ENCODE peak calls at places on chromosomes 6 and 20, in six cellular contexts. One of them, this sample, is unnamed.

GRCh38 chr20:46222521-46223007 is 85.7 kb downstream of the CDH22 start:
- DNase-seq in H1: peak
- DNase-seq in IMR-90: no peak
- DNase-seq in neuronal stem cell: no peak
- DNase-seq in mesenchymal stem cell: no peak
- DNase-seq in H9: peak
- DNase-seq in this sample: no peak

GRCh38 chr6:121064345-121064744 is 269.9 kb downstream of the TBC1D32 start:
- DNase-seq in mesenchymal stem cell: no peak
- DNase-seq in H1: no peak
- DNase-seq in neuronal stem cell: no peak
- DNase-seq in IMR-90: no peak
- DNase-seq in H9: no peak
- DNase-seq in this sample: no peak

GRCh38 chr6:98532004-98532403 is 302.4 kb upstream of the POU3F2 start:
- DNase-seq in H1: no peak
- DNase-seq in neuronal stem cell: no peak
- DNase-seq in H9: no peak
- DNase-seq in mesenchymal stem cell: no peak
- DNase-seq in IMR-90: no peak
- DNase-seq in this sample: no peak

GRCh38 chr20:3741846-3742458 is 9.5 kb downstream of the HSPA12B start:
- DNase-seq in neuronal stem cell: no peak
- DNase-seq in H9: no peak
- DNase-seq in mesenchymal stem cell: no peak
- DNase-seq in IMR-90: no peak
- DNase-seq in H1: no peak
- DNase-seq in this sample: no peak

GRCh38 chr20:19775353-19776201 is 17.5 kb downstream of the RIN2 start:
- DNase-seq in IMR-90: no peak
- DNase-seq in neuronal stem cell: no peak
- DNase-seq in H1: no peak
- DNase-seq in H9: no peak
- DNase-seq in mesenchymal stem cell: no peak
- DNase-seq in this sample: peak

GRCh38 chr6:31103136-31103535 is 9.2 kb downstream of the C6orf15 start:
- DNase-seq in mesenchymal stem cell: no peak
- DNase-seq in H1: no peak
- DNase-seq in IMR-90: no peak
- DNase-seq in H9: no peak
- DNase-seq in neuronal stem cell: no peak
- DNase-seq in this sample: no peak

GRCh38 chr20:8447262-8448120 is 315.4 kb downstream of the PLCB1 start:
- DNase-seq in IMR-90: no peak
- DNase-seq in H1: no peak
- DNase-seq in H9: no peak
- DNase-seq in mesenchymal stem cell: no peak
- DNase-seq in neuronal stem cell: no peak
- DNase-seq in this sample: peak

GRCh38 chr6:45746046-45746445 is 269.6 kb downstream of the CLIC5 start:
- DNase-seq in H9: no peak
- DNase-seq in mesenchymal stem cell: no peak
- DNase-seq in H1: no peak
- DNase-seq in neuronal stem cell: no peak
- DNase-seq in IMR-90: peak
- DNase-seq in this sample: no peak

GRCh38 chr6:134373282-134373922 is 55.5 kb upstream of the SGK1 start:
- DNase-seq in IMR-90: peak
- DNase-seq in mesenchymal stem cell: peak
- DNase-seq in neuronal stem cell: no peak
- DNase-seq in H9: no peak
- DNase-seq in H1: no peak
- DNase-seq in this sample: peak

GRCh38 chr20:49937023-49937929 is 1.1 kb downstream of the RNF114 start:
- DNase-seq in IMR-90: no peak
- DNase-seq in H1: no peak
- DNase-seq in neuronal stem cell: no peak
- DNase-seq in mesenchymal stem cell: no peak
- DNase-seq in H9: no peak
- DNase-seq in this sample: no peak

GRCh38 chr6:17835784-17836183 is 129.1 kb upstream of the NUP153 start:
- DNase-seq in mesenchymal stem cell: no peak
- DNase-seq in H9: no peak
- DNase-seq in neuronal stem cell: no peak
- DNase-seq in IMR-90: no peak
- DNase-seq in H1: no peak
- DNase-seq in this sample: no peak

GRCh38 chr20:58014628-58015315 is 213.7 kb downstream of the ANKRD60 start:
- DNase-seq in IMR-90: no peak
- DNase-seq in neuronal stem cell: no peak
- DNase-seq in mesenchymal stem cell: no peak
- DNase-seq in H9: peak
- DNase-seq in H1: no peak
- DNase-seq in this sample: no peak

GRCh38 chr6:116579143-116579542 is 7.8 kb downstream of the RWDD1 start:
- DNase-seq in IMR-90: peak
- DNase-seq in H9: no peak
- DNase-seq in neuronal stem cell: no peak
- DNase-seq in H1: no peak
- DNase-seq in mesenchymal stem cell: peak
- DNase-seq in this sample: no peak
- H4K91ac ChIP-seq in IMR-90: no peak
- H4K91ac ChIP-seq in H9: no peak
- H4K91ac ChIP-seq in neuronal stem cell: no peak
- H4K91ac ChIP-seq in H1: no peak
- H4K91ac ChIP-seq in mesenchymal stem cell: no peak
- H4K91ac ChIP-seq in this sample: no peak

GRCh38 chr20:10433014-10433622 is 904 bp downstream of the MKKS start:
- DNase-seq in mesenchymal stem cell: peak
- DNase-seq in neuronal stem cell: no peak
- DNase-seq in IMR-90: peak
- DNase-seq in H9: no peak
- DNase-seq in H1: no peak
- DNase-seq in this sample: no peak
- H3K23ac ChIP-seq in mesenchymal stem cell: peak
- H3K23ac ChIP-seq in neuronal stem cell: peak
- H3K23ac ChIP-seq in IMR-90: peak
- H3K23ac ChIP-seq in H9: no peak
- H3K23ac ChIP-seq in H1: no peak
- H3K23ac ChIP-seq in this sample: no peak

GRCh38 chr20:44888226-44889103 is 3.0 kb downstream of the YWHAB start:
- DNase-seq in H9: no peak
- DNase-seq in IMR-90: no peak
- DNase-seq in neuronal stem cell: no peak
- DNase-seq in mesenchymal stem cell: peak
- DNase-seq in H1: no peak
- DNase-seq in this sample: no peak
- H3K4me2 ChIP-seq in H9: no peak
- H3K4me2 ChIP-seq in IMR-90: peak
- H3K4me2 ChIP-seq in neuronal stem cell: no peak
- H3K4me2 ChIP-seq in mesenchymal stem cell: no peak
- H3K4me2 ChIP-seq in H1: peak
- H3K4me2 ChIP-seq in this sample: no peak

DNA sequence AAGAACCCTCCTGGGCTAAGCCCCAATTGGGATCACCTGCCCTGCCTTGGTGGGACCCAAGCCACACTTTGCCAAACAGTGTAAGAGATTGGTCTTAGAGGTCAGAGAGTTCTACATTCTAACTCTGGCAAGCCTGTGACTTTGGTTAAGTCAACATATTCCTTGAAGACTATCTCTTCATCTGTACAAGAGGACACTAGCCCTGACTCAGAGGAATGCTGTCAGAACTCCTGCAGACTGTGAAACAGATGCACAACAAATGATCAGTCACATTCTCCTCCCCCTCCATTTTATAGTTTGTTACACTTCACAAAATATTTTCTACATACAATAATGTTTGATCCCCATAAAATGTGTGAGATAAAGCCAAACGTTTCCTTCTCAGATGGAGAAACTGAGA is 91.7 kb upstream of the EPB41L1 start:
- DNase-seq in H9: no peak
- DNase-seq in mesenchymal stem cell: peak
- DNase-seq in H1: no peak
- DNase-seq in neuronal stem cell: no peak
- DNase-seq in IMR-90: no peak
- DNase-seq in this sample: peak
- H4K91ac ChIP-seq in H9: no peak
- H4K91ac ChIP-seq in mesenchymal stem cell: no peak
- H4K91ac ChIP-seq in H1: no peak
- H4K91ac ChIP-seq in neuronal stem cell: no peak
- H4K91ac ChIP-seq in IMR-90: no peak
- H4K91ac ChIP-seq in this sample: no peak